ENCODE peak calls at places on chromosome 1, in ten cellular contexts. Z, W, Q, O, H, I, N, G, S and K are unnamed samples.

GRCh38 chr1:115524211-115524610 is 117.6 kb upstream of the VANGL1 start:
- DNase-seq in O (no peak), I (no peak), H (no peak), Q (no peak), W (no peak), G (no peak), S (no peak), Z (no peak), N (no peak), K (no peak)

GRCh38 chr1:18397636-18398035 is 83.1 kb upstream of the KLHDC7A start:
- DNase-seq in O (no peak), G (no peak), N (no peak), S (no peak), H (no peak), Q (no peak), Z (no peak), W (no peak), I (no peak), K (no peak)

GRCh38 chr1:18941221-18942141 is 15.0 kb downstream of the IFFO2 start:
- DNase-seq in H (no peak), O (no peak), N (peak; percentile 94), I (no peak), S (no peak), G (no peak), Z (no peak), W (peak; percentile 20), Q (no peak), K (no peak)

GRCh38 chr1:23664837-23665795 is 26.5 kb upstream of the RPL11 start:
- DNase-seq in S (no peak), I (no peak), H (no peak), O (no peak), W (no peak), Z (no peak), Q (peak; percentile 13), G (no peak), N (peak; percentile 26), K (no peak)

GRCh38 chr1:112508242-112509004 is at the start of gene WNT2B:
- DNase-seq in O (peak; percentile 43), S (peak; percentile 34), H (peak; percentile 74), Q (peak; percentile 21), N (no peak), W (no peak), I (no peak), G (peak; percentile 15), Z (peak; percentile 57), K (peak; percentile 42)

GRCh38 chr1:210882414-210883221 is 251.3 kb downstream of the KCNH1 start:
- DNase-seq in G (no peak), W (no peak), Z (no peak), O (no peak), Q (peak; percentile 8), I (peak; percentile 63), N (no peak), H (no peak), S (no peak), K (no peak)

GRCh38 chr1:80450711-80451110 is 1350.0 kb upstream of the ADGRL2 start:
- DNase-seq in O (no peak), G (no peak), N (no peak), W (no peak), H (no peak), Z (no peak), S (no peak), Q (no peak), I (no peak), K (no peak)

GRCh38 chr1:60972841-60973364 is 109.5 kb upstream of the NFIA start:
- DNase-seq in W (no peak), I (peak; percentile 87), H (no peak), O (no peak), Z (no peak), S (no peak), G (no peak), N (peak; percentile 75), Q (peak; percentile 87), K (peak; percentile 3)

GRCh38 chr1:243550276-243550675 is 294.4 kb downstream of the SDCCAG8 start:
- DNase-seq in N (peak; percentile 71), Z (no peak), W (no peak), S (no peak), I (peak; percentile 95), Q (peak; percentile 83), H (no peak), G (no peak), O (no peak), K (no peak)

GRCh38 chr1:21706151-21706835 is 37.1 kb upstream of the RAP1GAP start:
- DNase-seq in O (no peak), H (no peak), W (no peak), I (no peak), G (no peak), Z (no peak), Q (no peak), N (peak; percentile 2), S (no peak), K (no peak)

GRCh38 chr1:110647254-110647891 is 27.4 kb downstream of the KCNA3 start:
- DNase-seq in H (no peak), Z (no peak), G (no peak), N (peak; percentile 96), Q (peak; percentile 89), I (peak; percentile 45), O (no peak), W (no peak), S (no peak), K (peak; percentile 27)

GRCh38 chr1:22941257-22941656 is 31.4 kb downstream of the LACTBL1 start:
- DNase-seq in O (no peak), W (no peak), H (no peak), Z (no peak), G (no peak), Q (no peak), I (no peak), N (no peak), S (no peak), K (no peak)

GRCh38 chr1:65253800-65254319 is 55.5 kb upstream of the DNAJC6 start:
- DNase-seq in Z (no peak), O (no peak), S (no peak), H (no peak), W (peak; percentile 90), G (no peak), Q (peak; percentile 18), N (no peak), I (no peak), K (no peak)

GRCh38 chr1:183633676-183634343 is 1.8 kb downstream of the ARPC5 start:
- DNase-seq in Z (no peak), N (peak; percentile 90), I (peak; percentile 83), W (peak; percentile 73), Q (peak; percentile 94), H (no peak), O (no peak), G (peak; percentile 2), S (no peak), K (peak; percentile 52)

GRCh38 chr1:44811234-44811633 is 2.9 kb downstream of the BTBD19 start:
- DNase-seq in Z (no peak), S (no peak), H (peak; percentile 12), G (no peak), O (peak; percentile 7), Q (no peak), N (no peak), I (no peak), W (no peak), K (no peak)

GRCh38 chr1:174818951-174819350 is 180.8 kb upstream of the CACYBP start:
- DNase-seq in O (peak; percentile 35), I (no peak), Q (peak; percentile 19), G (no peak), Z (no peak), N (no peak), H (no peak), W (no peak), S (no peak), K (peak; percentile 56)

GRCh38 chr1:235018161-235018560 is 110.5 kb downstream of the TOMM20 start:
- DNase-seq in H (no peak), Z (no peak), S (no peak), Q (peak; percentile 98), O (no peak), G (no peak), W (no peak), N (peak; percentile 94), I (peak; percentile 92), K (no peak)

GRCh38 chr1:30678209-30678608 is 45.2 kb downstream of the MATN1 start:
- DNase-seq in Q (no peak), H (peak; percentile 6), I (no peak), O (no peak), G (no peak), Z (no peak), N (no peak), W (no peak), S (no peak), K (no peak)

GRCh38 chr1:22212400-22213233 is 69.7 kb upstream of the WNT4 start:
- DNase-seq in H (no peak), Q (no peak), S (no peak), O (no peak), G (no peak), Z (no peak), W (no peak), I (no peak), N (no peak), K (no peak)

GRCh38 chr1:116334868-116335649 is 38.0 kb upstream of the ATP1A1 start:
- DNase-seq in W (no peak), N (no peak), S (no peak), G (no peak), H (no peak), Z (no peak), I (no peak), O (no peak), Q (peak; percentile 25), K (no peak)

GRCh38 chr1:197066719-197067456 is at the start of gene F13B:
- DNase-seq in N (peak; percentile 7), W (no peak), S (no peak), G (no peak), H (no peak), Q (peak; percentile 6), I (no peak), O (no peak), Z (no peak), K (no peak)

GRCh38 chr1:63798284-63798683 is 24.5 kb downstream of the ROR1 start:
- DNase-seq in N (no peak), W (no peak), Q (no peak), H (no peak), I (no peak), S (no peak), O (no peak), G (no peak), Z (no peak), K (no peak)

GRCh38 chr1:208230668-208231529 is 13.3 kb downstream of the PLXNA2 start:
- DNase-seq in W (no peak), H (peak; percentile 75), N (peak; percentile 44), Q (no peak), G (no peak), Z (no peak), S (no peak), I (no peak), O (no peak), K (no peak)

GRCh38 chr1:40646385-40646784 is 19.1 kb downstream of the RIMS3 start:
- DNase-seq in G (no peak), N (no peak), Q (peak; percentile 51), Z (no peak), H (no peak), S (no peak), W (no peak), O (no peak), I (no peak), K (no peak)

GRCh38 chr1:99304725-99305282 is 40.5 kb downstream of the PLPPR4 start:
- DNase-seq in Z (no peak), G (no peak), W (no peak), Q (no peak), I (no peak), N (no peak), S (no peak), H (no peak), O (no peak), K (no peak)

GRCh38 chr1:200409203-200409760 is 554 bp downstream of the ZNF281 start:
- DNase-seq in G (peak; percentile 21), S (peak; percentile 21), W (no peak), H (peak; percentile 76), O (peak; percentile 56), Q (peak; percentile 10), N (no peak), Z (peak; percentile 45), I (no peak), K (no peak)

GRCh38 chr1:17875882-17876280 is 120.7 kb downstream of the ACTL8 start:
- DNase-seq in W (no peak), I (no peak), O (peak; percentile 62), S (no peak), Q (peak; percentile 56), N (peak; percentile 17), H (peak; percentile 39), G (no peak), Z (no peak), K (no peak)

GRCh38 chr1:114331936-114332335 is 178.3 kb upstream of the SYT6 start:
- DNase-seq in G (no peak), W (no peak), Q (no peak), H (no peak), O (no peak), Z (no peak), N (no peak), S (no peak), I (no peak), K (no peak)